ENCODE peak calls at places on chromosomes 12 and 14, in four cellular contexts. E is mucosa of descending colon, Y is adipocyte, D is suprapubic skin. J is an unnamed sample.

GRCh38 chr12:114274131-114274530 is 131.8 kb downstream of the TBX5 start:
- DNase-seq in E (no peak), Y (no peak), D (no peak), J (no peak)

GRCh38 chr12:96416033-96416790 is 16.0 kb upstream of the CDK17 start:
- DNase-seq in E (no peak), Y (peak; percentile 93), D (no peak), J (no peak)

GRCh38 chr14:20356422-20356821 is 13.0 kb downstream of the PARP2 start:
- DNase-seq in E (no peak), Y (no peak), D (no peak), J (no peak)

GRCh38 chr12:51972849-51973273 is 21.4 kb downstream of the ACVR1B start:
- DNase-seq in E (peak; percentile 40), Y (peak; percentile 53), D (peak; percentile 78), J (no peak)

GRCh38 chr14:56087824-56088571 is 30.2 kb upstream of the PELI2 start:
- DNase-seq in E (no peak), Y (no peak), D (no peak), J (no peak)

GRCh38 chr14:103021817-103022668 is 35.3 kb downstream of the CDC42BPB start:
- DNase-seq in E (no peak), Y (peak; percentile 33), D (no peak), J (peak; percentile 14)

GRCh38 chr12:12508612-12509011 is 54.1 kb downstream of the DUSP16 start:
- DNase-seq in E (no peak), Y (peak; percentile 79), D (no peak), J (no peak)

GRCh38 chr14:23910081-23910875 is 43.3 kb upstream of the DHRS4 start:
- DNase-seq in E (peak; percentile 77), Y (peak; percentile 75), D (no peak), J (peak; percentile 71)

GRCh38 chr12:110314308-110314707 is 33.3 kb downstream of the ATP2A2 start:
- DNase-seq in E (no peak), Y (peak; percentile 67), D (no peak), J (no peak)

GRCh38 chr14:81449576-81449975 is 49.5 kb upstream of the STON2 start:
- DNase-seq in E (no peak), Y (no peak), D (no peak), J (no peak)

GRCh38 chr14:68733086-68733621 is 59.7 kb downstream of the ZFP36L1 start:
- DNase-seq in E (peak; percentile 23), Y (no peak), D (no peak), J (no peak)

DNA sequence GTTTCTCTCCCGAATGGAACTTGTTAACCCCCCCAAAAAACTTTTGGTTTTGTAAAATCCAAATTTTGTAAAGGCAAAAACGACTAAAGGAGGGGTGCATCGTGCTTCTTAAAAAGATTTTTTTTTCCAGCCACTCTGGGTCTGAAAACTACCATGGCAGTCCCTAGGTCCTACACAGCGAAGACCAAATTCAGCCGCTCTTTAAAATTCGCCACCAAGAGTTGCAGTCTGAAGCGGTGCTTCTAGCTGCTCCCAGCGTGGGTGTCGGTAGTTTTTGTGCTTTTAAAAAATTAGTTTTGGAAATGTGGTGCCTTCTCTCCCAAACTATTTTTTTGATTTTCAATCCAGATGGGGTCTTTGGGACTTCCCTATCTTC is 890 bp upstream of the GSC start:
- DNase-seq in E (no peak), Y (no peak), D (no peak), J (no peak)
- H3K4me3 ChIP-seq in E (no peak overlapping the region), Y (peak overlapping the region; percentile 86), D (no peak overlapping the region), J (no peak overlapping the region)

GRCh38 chr12:55930771-55931316 is at the start of gene DGKA:
- DNase-seq in E (peak; percentile 77), Y (peak; percentile 89), D (no peak), J (no peak)

GRCh38 chr12:55931317-55931779 is 386 bp downstream of the DGKA start:
- DNase-seq in E (peak; percentile 56), Y (no peak), D (no peak), J (no peak)

GRCh38 chr12:55927588-55928502 is at the start of gene PYM1:
- DNase-seq in E (peak; percentile 90), Y (peak; percentile 77), D (peak; percentile 95), J (peak; percentile 84)

GRCh38 chr12:55926738-55927587 is 731 bp downstream of the PYM1 start:
- DNase-seq in E (peak; percentile 97), Y (peak; percentile 95), D (peak; percentile 95), J (peak; percentile 91)

GRCh38 chr12:55929306-55929791 is 1.6 kb upstream of the DGKA start:
- DNase-seq in E (peak; percentile 64), Y (no peak), D (no peak), J (no peak)
- H3K4me3 ChIP-seq in E (no peak overlapping the region), Y (no peak overlapping the region), D (peak overlapping the region; percentile 88), J (no peak overlapping the region)

GRCh38 chr12:62632521-62632920 is 165.9 kb downstream of the MON2 start:
- DNase-seq in E (peak; percentile 33), Y (peak; percentile 14), D (peak; percentile 84), J (peak; percentile 7)
- H3K4me3 ChIP-seq in E (no peak overlapping the region), Y (peak overlapping the region; percentile 67), D (peak overlapping the region; percentile 55), J (peak overlapping the region; percentile 11)

DNA sequence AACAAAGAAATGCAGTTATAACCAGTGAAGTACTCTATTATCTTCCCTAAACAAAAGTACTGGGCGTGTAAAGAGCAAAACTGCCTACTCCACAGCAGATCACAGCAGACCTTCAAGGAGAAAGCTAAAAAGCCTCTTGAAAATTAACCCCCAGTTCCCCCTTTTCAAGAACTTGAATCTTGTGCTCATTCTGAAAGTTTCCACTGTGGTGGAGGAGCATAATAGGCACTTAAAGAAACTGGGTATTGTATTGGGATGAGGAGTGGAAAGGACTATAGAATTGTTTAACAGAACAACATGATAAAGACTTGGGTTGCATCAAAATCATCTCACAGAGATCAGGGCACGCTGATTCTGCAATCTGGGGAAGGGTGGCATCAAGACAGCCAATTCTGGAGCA is 51.1 kb downstream of the SLC25A47 start:
- DNase-seq in E (no peak), Y (no peak), D (no peak), J (no peak)
- H3K4me3 ChIP-seq in E (no peak overlapping the region), Y (peak overlapping the region; percentile 96), D (peak overlapping the region; percentile 91), J (no peak overlapping the region)

DNA sequence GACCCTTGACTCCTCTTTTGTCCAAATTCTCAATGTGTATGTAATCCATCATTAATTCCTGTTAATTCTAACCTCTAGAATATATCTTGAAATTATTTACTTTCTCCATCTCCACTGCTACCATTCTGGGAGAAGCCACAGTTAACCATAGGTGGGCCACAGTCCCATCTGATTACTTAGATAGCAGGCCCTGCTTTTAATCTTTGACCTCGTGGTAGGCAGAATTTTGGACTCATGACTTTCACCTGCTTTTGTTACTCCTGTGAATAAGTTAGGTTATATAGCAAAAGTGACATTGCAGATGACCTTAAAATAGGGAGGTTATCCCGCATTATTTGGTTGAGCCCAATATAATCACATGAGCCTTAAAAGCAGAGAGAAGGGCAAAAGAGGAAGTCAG is 264.2 kb downstream of the GPHN start:
- DNase-seq in E (no peak), Y (no peak), D (no peak), J (no peak)
- H3K4me3 ChIP-seq in E (no peak overlapping the region), Y (no peak overlapping the region), D (no peak overlapping the region), J (no peak overlapping the region)

DNA sequence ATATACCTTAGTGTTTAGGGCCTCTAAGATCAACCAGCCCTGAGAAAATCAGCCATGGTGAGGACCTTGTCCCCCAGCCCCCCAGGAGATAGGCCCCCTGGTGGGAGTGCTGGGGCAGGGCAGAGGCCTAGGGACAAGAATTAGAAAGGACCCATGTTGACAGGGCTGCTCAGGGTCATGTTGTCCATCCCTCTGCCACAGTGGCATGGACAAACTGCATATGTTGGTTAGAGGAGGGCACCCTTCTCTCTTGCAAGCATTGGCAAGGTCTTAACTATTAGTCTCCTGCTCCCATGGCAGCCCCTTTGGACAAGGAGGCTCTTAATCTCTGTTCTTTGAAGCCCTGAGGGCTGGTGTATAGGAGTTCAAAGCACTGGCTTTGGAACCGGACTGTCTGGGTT is 755 bp upstream of the PTPN6 start:
- DNase-seq in E (no peak), Y (no peak), D (no peak), J (no peak)
- H3K4me3 ChIP-seq in E (no peak overlapping the region), Y (no peak overlapping the region), D (no peak overlapping the region), J (no peak overlapping the region)

GRCh38 chr12:72083096-72083825 is 144.6 kb downstream of the TPH2 start:
- DNase-seq in E (no peak), Y (no peak), D (no peak), J (no peak)
- H3K4me3 ChIP-seq in E (no peak overlapping the region), Y (no peak overlapping the region), D (no peak overlapping the region), J (no peak overlapping the region)

J was measured in pancreas.